ENCODE peak calls at places on chromosomes 5 and 9, in ten cellular contexts. V is CD8-positive, alpha-beta T cell; G is neural crest cell; Y is H9; I is MCF 10A; J is mammary epithelial cell; K is A549; P is dorsolateral prefrontal cortex; S is cardiac fibroblast; Q is fibroblast of the aortic adventitia. Z is an unnamed sample.

GRCh38 chr9:26779072-26779471 is 113.5 kb downstream of the CAAP1 start:
- DNase-seq in K (no peak), G (no peak), I (peak; percentile 61), P (no peak), J (peak; percentile 33), Q (peak; percentile 53), Y (no peak), V (no peak), S (peak; percentile 60), Z (no peak)

GRCh38 chr9:93009337-93010015 is 49.0 kb upstream of the SUSD3 start:
- DNase-seq in S (no peak), Y (peak; percentile 20), K (no peak), I (no peak), P (no peak), J (no peak), G (no peak), Q (no peak), V (no peak), Z (no peak)

GRCh38 chr9:104872959-104873850 is 54.8 kb downstream of the ABCA1 start:
- DNase-seq in Y (no peak), J (peak; percentile 97), Q (peak; percentile 88), G (no peak), P (no peak), K (peak; percentile 43), S (peak; percentile 98), I (peak; percentile 90), V (no peak), Z (no peak)

GRCh38 chr5:9209846-9210547 is 335.9 kb downstream of the SEMA5A start:
- DNase-seq in I (peak; percentile 46), Q (no peak), V (no peak), P (no peak), S (peak; percentile 50), Y (no peak), K (no peak), G (no peak), J (peak; percentile 73), Z (no peak)

GRCh38 chr9:123048748-123049147 is 15.3 kb downstream of the GPR21 start:
- DNase-seq in G (no peak), K (no peak), P (no peak), I (no peak), V (no peak), Q (peak; percentile 35), J (no peak), S (peak; percentile 59), Y (no peak), Z (no peak)

GRCh38 chr9:96138616-96139015 is 163.4 kb downstream of the HSD17B3 start:
- DNase-seq in V (no peak), G (no peak), I (no peak), Q (no peak), J (no peak), K (no peak), Y (no peak), S (no peak), P (no peak), Z (no peak)

GRCh38 chr9:108142504-108143201 is 653.1 kb upstream of the KLF4 start:
- DNase-seq in V (no peak), S (peak; percentile 83), G (peak; percentile 8), Y (peak; percentile 43), J (no peak), K (no peak), P (peak; percentile 64), Q (peak; percentile 98), I (no peak), Z (no peak)

GRCh38 chr5:73722224-73722623 is 96.2 kb downstream of the ARHGEF28 start:
- DNase-seq in G (no peak), V (no peak), K (no peak), Q (peak; percentile 27), S (peak; percentile 28), J (no peak), Y (no peak), P (no peak), I (no peak), Z (no peak)

GRCh38 chr5:55406292-55406691 is 98.5 kb downstream of the MTREX start:
- DNase-seq in G (no peak), K (no peak), Y (no peak), P (no peak), V (no peak), S (no peak), I (no peak), Q (no peak), J (no peak), Z (no peak)

GRCh38 chr5:55407984-55408383 is 100.2 kb downstream of the MTREX start:
- DNase-seq in G (no peak), I (no peak), P (no peak), Y (no peak), V (no peak), Q (no peak), S (no peak), K (no peak), J (no peak), Z (no peak)

GRCh38 chr5:55407059-55407684 is 99.4 kb downstream of the MTREX start:
- DNase-seq in V (no peak), K (peak; percentile 25), Y (no peak), I (peak; percentile 54), P (no peak), S (peak; percentile 76), Q (peak; percentile 77), J (peak; percentile 23), G (no peak), Z (no peak)

GRCh38 chr5:55402199-55402598 is 94.4 kb downstream of the MTREX start:
- DNase-seq in K (peak; percentile 3), I (peak; percentile 2), V (no peak), Y (no peak), J (no peak), S (no peak), Q (no peak), P (no peak), G (no peak), Z (no peak)
- TF ChIP-seq CTCF in K (no peak), I (no peak), V (no peak), Y (peak; percentile 61), J (peak; percentile 24), S (peak; percentile 38), Q (peak; percentile 31), P (no peak), G (peak; percentile 46), Z (no peak)

DNA sequence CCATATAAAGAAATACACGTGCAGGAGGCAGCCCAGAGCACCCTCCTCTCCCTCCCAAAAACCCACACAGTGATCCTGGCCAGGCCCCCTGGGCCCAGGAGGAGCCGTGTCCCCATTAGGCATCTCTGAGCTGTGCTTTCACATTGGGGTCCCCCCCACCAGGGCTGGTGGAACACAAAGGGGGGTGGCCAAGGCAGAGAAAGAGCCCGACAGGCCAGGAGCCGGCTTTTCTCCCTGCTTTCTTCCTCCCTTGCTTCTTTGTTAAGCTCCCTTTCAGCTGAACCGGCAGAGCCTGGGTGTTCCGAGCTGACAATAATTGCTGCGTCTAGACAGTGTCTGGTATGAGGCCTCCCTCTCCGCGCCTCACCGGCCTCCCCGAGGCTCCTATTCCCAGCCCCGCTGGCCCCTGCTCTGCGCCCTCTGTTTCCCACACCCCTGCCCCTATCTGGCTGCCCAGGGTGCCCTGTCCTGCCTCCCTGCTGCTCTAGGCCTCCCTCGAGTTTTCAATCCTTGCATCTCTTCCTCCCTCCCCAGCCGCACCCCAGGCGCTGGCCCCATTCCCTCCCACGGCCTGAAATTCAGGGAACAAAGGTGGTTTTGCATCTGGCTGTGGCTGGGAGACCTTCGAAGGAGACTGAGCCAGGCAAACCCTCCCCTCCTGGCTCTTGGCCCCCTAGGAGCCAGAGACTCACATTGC is 120.6 kb downstream of the C9orf50 start:
- DNase-seq in K (no peak), G (peak; percentile 28), Y (no peak), I (no peak), V (no peak), J (no peak), Q (peak; percentile 67), P (no peak), S (no peak), Z (no peak)
- TF ChIP-seq CTCF in K (no peak), G (no peak), Y (peak; percentile 25), I (no peak), V (no peak), J (no peak), Q (peak; percentile 22), P (no peak), S (no peak), Z (no peak)

GRCh38 chr9:17401858-17402257 is 177.0 kb upstream of the SH3GL2 start:
- DNase-seq in Q (no peak), V (no peak), J (peak; percentile 22), K (no peak), P (no peak), I (no peak), G (no peak), Y (no peak), S (peak; percentile 8), Z (no peak)

GRCh38 chr9:17403539-17403938 is 175.3 kb upstream of the SH3GL2 start:
- DNase-seq in V (no peak), K (no peak), J (no peak), G (no peak), S (no peak), Q (no peak), P (no peak), I (no peak), Y (no peak), Z (no peak)

GRCh38 chr9:17398351-17398750 is 180.5 kb upstream of the SH3GL2 start:
- DNase-seq in I (no peak), P (no peak), K (no peak), G (no peak), J (no peak), Y (no peak), Q (peak; percentile 87), V (no peak), S (peak; percentile 8), Z (no peak)

DNA sequence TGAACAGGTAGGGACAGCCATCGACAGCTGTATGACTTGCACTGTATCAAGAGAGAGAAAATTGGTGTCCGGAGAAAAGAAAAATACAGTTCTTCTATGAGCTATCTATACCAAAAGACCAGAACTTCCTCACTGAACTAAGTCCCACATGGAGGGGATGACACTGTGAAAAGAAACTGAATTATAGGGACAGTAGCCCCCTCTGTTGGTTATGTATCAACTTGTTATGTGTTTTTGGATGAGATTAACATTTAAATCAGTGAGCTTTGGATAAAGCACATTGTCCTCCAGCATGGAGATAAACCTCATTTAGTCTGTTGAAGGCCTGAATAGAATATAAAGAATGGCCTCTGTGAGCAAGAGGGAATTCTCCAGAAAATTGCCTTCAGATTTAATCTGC is 176.6 kb upstream of the SH3GL2 start:
- DNase-seq in I (peak; percentile 44), S (peak; percentile 52), K (no peak), Y (no peak), V (no peak), Q (peak; percentile 30), J (no peak), P (no peak), G (no peak), Z (no peak)
- TF ChIP-seq CTCF in I (no peak), S (peak; percentile 11), K (peak; percentile 25), Y (peak; percentile 62), V (no peak), Q (no peak), J (no peak), P (no peak), G (peak; percentile 41), Z (peak; percentile 19)

GRCh38 chr9:124121725-124122124 is 110.2 kb downstream of the LHX2 start:
- DNase-seq in I (no peak), K (no peak), Q (no peak), J (no peak), G (no peak), S (no peak), P (no peak), Y (no peak), V (no peak), Z (no peak)

GRCh38 chr9:124124729-124125589 is 113.4 kb downstream of the LHX2 start:
- DNase-seq in P (no peak), V (no peak), S (no peak), I (no peak), Q (no peak), K (no peak), J (no peak), Y (no peak), G (no peak), Z (no peak)

GRCh38 chr9:124122321-124122720 is 110.8 kb downstream of the LHX2 start:
- DNase-seq in I (no peak), Q (peak; percentile 12), V (no peak), Y (no peak), K (no peak), P (no peak), S (no peak), J (no peak), G (no peak), Z (no peak)

GRCh38 chr9:124120272-124120671 is 108.7 kb downstream of the LHX2 start:
- DNase-seq in K (no peak), Q (no peak), P (no peak), V (no peak), G (no peak), I (no peak), J (no peak), Y (no peak), S (no peak), Z (no peak)

GRCh38 chr9:124122813-124123462 is 111.4 kb downstream of the LHX2 start:
- DNase-seq in Q (peak; percentile 70), Y (no peak), K (no peak), J (no peak), G (no peak), P (no peak), V (no peak), I (no peak), S (peak; percentile 50), Z (no peak)
- TF ChIP-seq CTCF in Q (peak; percentile 59), Y (peak; percentile 54), K (peak; percentile 35), J (peak; percentile 31), G (peak; percentile 26), P (no peak), V (no peak), I (no peak), S (peak; percentile 60), Z (peak; percentile 46)

Z was measured in GM13977.